ENCODE peak calls at places on chromosomes 16 and 17, in seven cellular contexts. Q is fibroblast of pulmonary artery, M is upper lobe of right lung, P is fibroblast of mammary gland, B is fibroblast of the aortic adventitia, A is H9, U is GM20000. O is an unnamed sample.

GRCh38 chr17:49510059-49510719 is 15.1 kb downstream of the NGFR start:
- DNase-seq in Q (no peak), M (no peak), P (no peak), B (no peak), A (no peak), U (no peak), O (no peak)

GRCh38 chr16:22092143-22092933 is at the start of gene VWA3A:
- DNase-seq in Q (peak; percentile 56), M (no peak), P (peak; percentile 41), B (peak; percentile 70), A (peak; percentile 73), U (no peak), O (no peak)

GRCh38 chr17:21194210-21194609 is 19.8 kb downstream of the TMEM11 start:
- DNase-seq in Q (no peak), M (no peak), P (no peak), B (no peak), A (no peak), U (no peak), O (no peak)

GRCh38 chr17:61361084-61361483 is 38.6 kb upstream of the TBX2 start:
- DNase-seq in Q (peak; percentile 88), M (no peak), P (peak; percentile 85), B (peak; percentile 83), A (no peak), U (no peak), O (no peak)

GRCh38 chr17:80107231-80108021 is 6.0 kb downstream of the GAA start:
- DNase-seq in Q (no peak), M (peak; percentile 61), P (no peak), B (no peak), A (no peak), U (no peak), O (no peak)

GRCh38 chr17:28819582-28819981 is 23.0 kb downstream of the FAM222B start:
- DNase-seq in Q (no peak), M (no peak), P (no peak), B (no peak), A (no peak), U (no peak), O (no peak)

GRCh38 chr16:78689536-78689935 is 590.1 kb downstream of the WWOX start:
- DNase-seq in Q (no peak), M (no peak), P (no peak), B (peak; percentile 51), A (no peak), U (no peak), O (no peak)

GRCh38 chr16:23149993-23150364 is 727 bp upstream of the USP31 start:
- DNase-seq in Q (no peak), M (no peak), P (no peak), B (no peak), A (no peak), U (no peak), O (no peak)

GRCh38 chr16:3458278-3458851 is 14.9 kb downstream of the NAA60 start:
- DNase-seq in Q (peak; percentile 50), M (peak; percentile 75), P (no peak), B (peak; percentile 61), A (no peak), U (no peak), O (no peak)

GRCh38 chr17:48597775-48598631 is 4.4 kb upstream of the HOXB5 start:
- DNase-seq in Q (no peak), M (no peak), P (peak; percentile 85), B (peak; percentile 65), A (no peak), U (peak; percentile 76), O (no peak)

GRCh38 chr17:30251931-30252330 is 16.4 kb upstream of the SLC6A4 start:
- DNase-seq in Q (no peak), M (no peak), P (no peak), B (peak; percentile 25), A (no peak), U (no peak), O (no peak)

GRCh38 chr16:75108792-75109731 is 7.5 kb downstream of the LDHD start:
- DNase-seq in Q (peak; percentile 91), M (peak; percentile 95), P (peak; percentile 95), B (peak; percentile 88), A (peak; percentile 44), U (no peak), O (no peak)

GRCh38 chr16:27735031-27735430 is 185.1 kb downstream of the KATNIP start:
- DNase-seq in Q (no peak), M (no peak), P (no peak), B (no peak), A (no peak), U (no peak), O (no peak)

GRCh38 chr16:48531011-48531962 is 78.7 kb downstream of the N4BP1 start:
- DNase-seq in Q (no peak), M (peak; percentile 23), P (peak; percentile 73), B (peak; percentile 75), A (peak; percentile 29), U (no peak), O (no peak)

GRCh38 chr16:19916064-19916463 is 31.4 kb upstream of the GPRC5B start:
- DNase-seq in Q (no peak), M (no peak), P (no peak), B (no peak), A (no peak), U (no peak), O (peak; percentile 7)

GRCh38 chr17:78641243-78641642 is 64.0 kb upstream of the DNAH17 start:
- DNase-seq in Q (no peak), M (peak; percentile 33), P (no peak), B (no peak), A (no peak), U (no peak), O (no peak)

GRCh38 chr16:15961557-15962205 is 12.3 kb downstream of the ABCC1 start:
- DNase-seq in Q (no peak), M (no peak), P (no peak), B (no peak), A (no peak), U (no peak), O (no peak)

GRCh38 chr16:56163089-56163488 is 28.2 kb upstream of the GNAO1 start:
- DNase-seq in Q (no peak), M (no peak), P (no peak), B (no peak), A (no peak), U (no peak), O (no peak)

GRCh38 chr17:40301315-40301714 is 7.7 kb upstream of the RARA start:
- DNase-seq in Q (no peak), M (no peak), P (no peak), B (no peak), A (no peak), U (no peak), O (no peak)
- TF ChIP-seq CTCF in Q (no peak), M (peak; percentile 21), P (peak; percentile 0), B (peak; percentile 6), A (peak; percentile 36), U (no peak), O (peak; percentile 46)

GRCh38 chr16:10541396-10541795 is 39.0 kb downstream of the EMP2 start:
- DNase-seq in Q (no peak), M (no peak), P (no peak), B (no peak), A (no peak), U (no peak), O (no peak)

GRCh38 chr16:10539793-10540192 is 40.6 kb downstream of the EMP2 start:
- DNase-seq in Q (no peak), M (no peak), P (no peak), B (no peak), A (no peak), U (no peak), O (no peak)

GRCh38 chr16:10539256-10539655 is 41.1 kb downstream of the EMP2 start:
- DNase-seq in Q (no peak), M (no peak), P (no peak), B (no peak), A (no peak), U (no peak), O (no peak)

GRCh38 chr16:10547708-10548107 is 32.7 kb downstream of the EMP2 start:
- DNase-seq in Q (no peak), M (no peak), P (no peak), B (no peak), A (no peak), U (no peak), O (no peak)

DNA sequence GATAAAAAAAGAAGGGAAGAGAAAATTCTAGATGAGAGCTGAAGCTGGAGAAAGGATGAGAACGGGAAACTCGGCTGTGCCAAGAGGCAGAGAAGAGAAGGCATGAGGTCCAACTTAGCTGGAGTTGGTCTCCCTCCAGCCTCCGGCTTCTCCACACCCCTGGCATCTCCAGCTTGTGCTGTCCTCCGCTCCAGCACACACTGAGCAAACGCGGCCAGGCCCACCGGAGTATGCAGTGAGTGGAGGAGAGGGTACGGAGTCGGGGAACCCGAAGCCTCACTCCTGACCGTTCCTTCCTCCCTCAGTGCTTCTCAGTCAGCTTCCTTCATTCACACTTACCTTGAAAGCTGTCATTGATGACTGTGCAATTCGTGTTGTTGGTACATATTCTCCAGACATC is 37.2 kb downstream of the EMP2 start:
- DNase-seq in Q (no peak), M (no peak), P (no peak), B (no peak), A (no peak), U (no peak), O (no peak)
- TF ChIP-seq CTCF in Q (no peak), M (no peak), P (no peak), B (no peak), A (no peak), U (no peak), O (no peak)

DNA sequence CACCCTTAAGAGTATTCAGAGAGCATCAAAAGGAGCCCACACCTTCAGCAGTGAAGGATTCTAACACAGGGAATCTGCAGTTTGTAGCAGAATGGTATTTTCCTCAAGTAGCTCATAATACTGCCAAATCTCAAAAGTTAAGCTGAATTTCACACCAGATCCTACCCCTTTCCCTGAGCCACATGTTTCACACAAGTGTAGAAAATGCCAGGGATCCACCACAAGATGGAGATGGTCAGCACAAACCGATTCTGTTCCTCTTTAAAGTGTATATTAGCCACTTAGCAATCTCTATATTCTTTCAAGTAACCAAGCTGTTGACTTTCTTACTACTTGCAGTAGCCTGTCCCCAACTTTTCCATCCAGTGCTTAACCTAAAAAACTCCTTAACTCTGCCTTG is 13.2 kb downstream of the GINS2 start:
- DNase-seq in Q (peak; percentile 60), M (no peak), P (peak; percentile 54), B (peak; percentile 56), A (no peak), U (no peak), O (no peak)
- TF ChIP-seq CTCF in Q (peak; percentile 66), M (peak; percentile 38), P (peak; percentile 53), B (peak; percentile 61), A (peak; percentile 66), U (no peak), O (peak; percentile 66)

GRCh38 chr17:42198897-42199296 is 4.6 kb upstream of the GHDC start:
- DNase-seq in Q (no peak), M (no peak), P (no peak), B (no peak), A (no peak), U (no peak), O (no peak)
- TF ChIP-seq CTCF in Q (no peak), M (no peak), P (no peak), B (no peak), A (no peak), U (no peak), O (no peak)